ENCODE peak calls at places on chromosome 13, in nine cellular contexts. One of them, this sample, is unnamed.

GRCh38 chr13:112115403-112116091 is 48.6 kb downstream of the SOX1 start:
- DNase-seq in CD8-positive, alpha-beta T cell: no peak
- DNase-seq in MCF 10A: no peak
- DNase-seq in colonic mucosa: no peak
- DNase-seq in foreskin keratinocyte: no peak
- DNase-seq in SK-N-SH: no peak
- DNase-seq in astrocyte of the cerebellum: no peak
- DNase-seq in tibial nerve: no peak
- DNase-seq in endothelial cell: no peak
- DNase-seq in this sample: no peak

GRCh38 chr13:37065893-37066526 is 6.5 kb upstream of the SUPT20H start:
- DNase-seq in CD8-positive, alpha-beta T cell: no peak
- DNase-seq in MCF 10A: no peak
- DNase-seq in colonic mucosa: no peak
- DNase-seq in foreskin keratinocyte: no peak
- DNase-seq in SK-N-SH: no peak
- DNase-seq in astrocyte of the cerebellum: no peak
- DNase-seq in tibial nerve: no peak
- DNase-seq in endothelial cell: no peak
- DNase-seq in this sample: peak

GRCh38 chr13:51621597-51621996 is 37.3 kb downstream of the WDFY2 start:
- DNase-seq in CD8-positive, alpha-beta T cell: no peak
- DNase-seq in MCF 10A: no peak
- DNase-seq in colonic mucosa: no peak
- DNase-seq in foreskin keratinocyte: no peak
- DNase-seq in SK-N-SH: peak
- DNase-seq in astrocyte of the cerebellum: no peak
- DNase-seq in tibial nerve: no peak
- DNase-seq in endothelial cell: no peak
- DNase-seq in this sample: no peak

GRCh38 chr13:37094840-37095239 is 10.6 kb downstream of the CSNK1A1L start:
- DNase-seq in CD8-positive, alpha-beta T cell: no peak
- DNase-seq in MCF 10A: no peak
- DNase-seq in colonic mucosa: no peak
- DNase-seq in foreskin keratinocyte: no peak
- DNase-seq in SK-N-SH: no peak
- DNase-seq in astrocyte of the cerebellum: no peak
- DNase-seq in tibial nerve: no peak
- DNase-seq in endothelial cell: no peak
- DNase-seq in this sample: no peak

GRCh38 chr13:36919206-36919832 is 719 bp downstream of the SMAD9 start:
- DNase-seq in CD8-positive, alpha-beta T cell: no peak
- DNase-seq in MCF 10A: peak
- DNase-seq in colonic mucosa: peak
- DNase-seq in foreskin keratinocyte: no peak
- DNase-seq in SK-N-SH: peak
- DNase-seq in astrocyte of the cerebellum: peak
- DNase-seq in tibial nerve: no peak
- DNase-seq in endothelial cell: peak
- DNase-seq in this sample: peak

GRCh38 chr13:114069376-114070097 is 62.9 kb downstream of the RASA3 start:
- DNase-seq in CD8-positive, alpha-beta T cell: no peak
- DNase-seq in MCF 10A: no peak
- DNase-seq in colonic mucosa: no peak
- DNase-seq in foreskin keratinocyte: no peak
- DNase-seq in SK-N-SH: no peak
- DNase-seq in astrocyte of the cerebellum: no peak
- DNase-seq in tibial nerve: peak
- DNase-seq in endothelial cell: no peak
- DNase-seq in this sample: no peak

GRCh38 chr13:76725211-76725610 is 161.0 kb downstream of the KCTD12 start:
- DNase-seq in CD8-positive, alpha-beta T cell: no peak
- DNase-seq in MCF 10A: no peak
- DNase-seq in colonic mucosa: no peak
- DNase-seq in foreskin keratinocyte: no peak
- DNase-seq in SK-N-SH: no peak
- DNase-seq in astrocyte of the cerebellum: peak
- DNase-seq in tibial nerve: no peak
- DNase-seq in endothelial cell: no peak
- DNase-seq in this sample: no peak

GRCh38 chr13:108855737-108856387 is 226.5 kb downstream of the MYO16 start:
- DNase-seq in CD8-positive, alpha-beta T cell: no peak
- DNase-seq in MCF 10A: no peak
- DNase-seq in colonic mucosa: no peak
- DNase-seq in foreskin keratinocyte: no peak
- DNase-seq in SK-N-SH: no peak
- DNase-seq in astrocyte of the cerebellum: no peak
- DNase-seq in tibial nerve: no peak
- DNase-seq in endothelial cell: no peak
- DNase-seq in this sample: no peak

GRCh38 chr13:113205428-113205931 is 3.0 kb downstream of the PCID2 start:
- DNase-seq in CD8-positive, alpha-beta T cell: no peak
- DNase-seq in MCF 10A: peak
- DNase-seq in colonic mucosa: no peak
- DNase-seq in foreskin keratinocyte: peak
- DNase-seq in SK-N-SH: no peak
- DNase-seq in astrocyte of the cerebellum: no peak
- DNase-seq in tibial nerve: no peak
- DNase-seq in endothelial cell: no peak
- DNase-seq in this sample: no peak

GRCh38 chr13:21047591-21048282 is 13.6 kb downstream of the LATS2 start:
- DNase-seq in CD8-positive, alpha-beta T cell: no peak
- DNase-seq in MCF 10A: no peak
- DNase-seq in colonic mucosa: peak
- DNase-seq in foreskin keratinocyte: no peak
- DNase-seq in SK-N-SH: no peak
- DNase-seq in astrocyte of the cerebellum: no peak
- DNase-seq in tibial nerve: no peak
- DNase-seq in endothelial cell: no peak
- DNase-seq in this sample: no peak

GRCh38 chr13:28636677-28637317 is 22.1 kb upstream of the POMP start:
- DNase-seq in CD8-positive, alpha-beta T cell: peak
- DNase-seq in MCF 10A: peak
- DNase-seq in colonic mucosa: peak
- DNase-seq in foreskin keratinocyte: peak
- DNase-seq in SK-N-SH: peak
- DNase-seq in astrocyte of the cerebellum: peak
- DNase-seq in tibial nerve: no peak
- DNase-seq in endothelial cell: peak
- DNase-seq in this sample: peak

GRCh38 chr13:95386370-95386769 is 85.1 kb upstream of the ABCC4 start:
- DNase-seq in CD8-positive, alpha-beta T cell: no peak
- DNase-seq in MCF 10A: no peak
- DNase-seq in colonic mucosa: no peak
- DNase-seq in foreskin keratinocyte: no peak
- DNase-seq in SK-N-SH: no peak
- DNase-seq in astrocyte of the cerebellum: no peak
- DNase-seq in tibial nerve: no peak
- DNase-seq in endothelial cell: no peak
- DNase-seq in this sample: no peak

GRCh38 chr13:63882052-63882451 is 2466.4 kb upstream of the PCDH20 start:
- DNase-seq in CD8-positive, alpha-beta T cell: no peak
- DNase-seq in MCF 10A: no peak
- DNase-seq in colonic mucosa: no peak
- DNase-seq in foreskin keratinocyte: no peak
- DNase-seq in SK-N-SH: no peak
- DNase-seq in astrocyte of the cerebellum: no peak
- DNase-seq in tibial nerve: no peak
- DNase-seq in endothelial cell: no peak
- DNase-seq in this sample: no peak

GRCh38 chr13:110319774-110320509 is 12.9 kb downstream of the COL4A2 start:
- DNase-seq in CD8-positive, alpha-beta T cell: no peak
- DNase-seq in MCF 10A: peak
- DNase-seq in colonic mucosa: no peak
- DNase-seq in foreskin keratinocyte: peak
- DNase-seq in SK-N-SH: no peak
- DNase-seq in astrocyte of the cerebellum: peak
- DNase-seq in tibial nerve: no peak
- DNase-seq in endothelial cell: peak
- DNase-seq in this sample: peak

GRCh38 chr13:113129921-113130750 is 7.5 kb downstream of the F10 start:
- DNase-seq in CD8-positive, alpha-beta T cell: peak
- DNase-seq in MCF 10A: no peak
- DNase-seq in colonic mucosa: no peak
- DNase-seq in foreskin keratinocyte: no peak
- DNase-seq in SK-N-SH: no peak
- DNase-seq in astrocyte of the cerebellum: no peak
- DNase-seq in tibial nerve: no peak
- DNase-seq in endothelial cell: no peak
- DNase-seq in this sample: peak

GRCh38 chr13:95677564-95678386 is 836 bp downstream of the DNAJC3 start:
- DNase-seq in CD8-positive, alpha-beta T cell: no peak
- DNase-seq in MCF 10A: peak
- DNase-seq in colonic mucosa: peak
- DNase-seq in foreskin keratinocyte: no peak
- DNase-seq in SK-N-SH: no peak
- DNase-seq in astrocyte of the cerebellum: peak
- DNase-seq in tibial nerve: no peak
- DNase-seq in endothelial cell: no peak
- DNase-seq in this sample: peak

GRCh38 chr13:107099661-107100060 is 531.7 kb upstream of the ARGLU1 start:
- DNase-seq in CD8-positive, alpha-beta T cell: no peak
- DNase-seq in MCF 10A: peak
- DNase-seq in colonic mucosa: no peak
- DNase-seq in foreskin keratinocyte: no peak
- DNase-seq in SK-N-SH: no peak
- DNase-seq in astrocyte of the cerebellum: peak
- DNase-seq in tibial nerve: no peak
- DNase-seq in endothelial cell: no peak
- DNase-seq in this sample: no peak

GRCh38 chr13:92074658-92075057 is 676.2 kb downstream of the GPC5 start:
- DNase-seq in CD8-positive, alpha-beta T cell: no peak
- DNase-seq in MCF 10A: peak
- DNase-seq in colonic mucosa: no peak
- DNase-seq in foreskin keratinocyte: no peak
- DNase-seq in SK-N-SH: peak
- DNase-seq in astrocyte of the cerebellum: no peak
- DNase-seq in tibial nerve: no peak
- DNase-seq in endothelial cell: peak
- DNase-seq in this sample: peak

GRCh38 chr13:59038824-59039223 is 1124.9 kb downstream of the DIAPH3 start:
- DNase-seq in CD8-positive, alpha-beta T cell: no peak
- DNase-seq in MCF 10A: peak
- DNase-seq in colonic mucosa: no peak
- DNase-seq in foreskin keratinocyte: peak
- DNase-seq in SK-N-SH: no peak
- DNase-seq in astrocyte of the cerebellum: peak
- DNase-seq in tibial nerve: no peak
- DNase-seq in endothelial cell: no peak
- DNase-seq in this sample: no peak

GRCh38 chr13:36998624-36999041 is 507 bp downstream of the ALG5 start:
- DNase-seq in CD8-positive, alpha-beta T cell: peak
- DNase-seq in MCF 10A: no peak
- DNase-seq in colonic mucosa: peak
- DNase-seq in foreskin keratinocyte: no peak
- DNase-seq in SK-N-SH: peak
- DNase-seq in astrocyte of the cerebellum: no peak
- DNase-seq in tibial nerve: no peak
- DNase-seq in endothelial cell: peak
- DNase-seq in this sample: peak

GRCh38 chr13:24215007-24215633 is 54.6 kb downstream of the SPATA13 start:
- DNase-seq in CD8-positive, alpha-beta T cell: no peak
- DNase-seq in MCF 10A: no peak
- DNase-seq in colonic mucosa: no peak
- DNase-seq in foreskin keratinocyte: no peak
- DNase-seq in SK-N-SH: no peak
- DNase-seq in astrocyte of the cerebellum: no peak
- DNase-seq in tibial nerve: no peak
- DNase-seq in endothelial cell: no peak
- DNase-seq in this sample: no peak
- TF ChIP-seq CTCF in CD8-positive, alpha-beta T cell: no peak
- TF ChIP-seq CTCF in MCF 10A: no peak
- TF ChIP-seq CTCF in colonic mucosa: no peak
- TF ChIP-seq CTCF in foreskin keratinocyte: no peak
- TF ChIP-seq CTCF in SK-N-SH: no peak
- TF ChIP-seq CTCF in astrocyte of the cerebellum: no peak
- TF ChIP-seq CTCF in tibial nerve: no peak
- TF ChIP-seq CTCF in endothelial cell: no peak
- TF ChIP-seq CTCF in this sample: no peak

DNA sequence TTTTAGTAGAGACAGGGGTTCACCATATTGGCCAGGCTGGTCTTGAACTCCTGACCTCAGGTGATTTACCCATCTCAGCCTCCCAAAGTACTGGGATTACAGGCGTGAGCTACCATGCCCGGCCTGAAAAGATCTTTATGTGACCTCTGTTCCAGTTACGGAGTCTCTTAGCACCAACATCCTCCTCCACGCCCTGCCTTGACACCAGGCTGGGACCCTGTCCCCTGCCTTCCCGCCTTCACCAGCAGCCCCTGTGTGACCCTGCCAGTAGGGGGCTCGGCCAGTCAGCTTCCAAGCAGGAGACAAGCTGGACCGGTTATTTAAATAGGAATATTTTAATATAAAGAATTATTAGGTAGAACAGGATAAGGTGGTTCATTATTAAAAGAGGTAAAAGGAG is 54.2 kb downstream of the GPR12 start:
- DNase-seq in CD8-positive, alpha-beta T cell: no peak
- DNase-seq in MCF 10A: no peak
- DNase-seq in colonic mucosa: no peak
- DNase-seq in foreskin keratinocyte: no peak
- DNase-seq in SK-N-SH: no peak
- DNase-seq in astrocyte of the cerebellum: no peak
- DNase-seq in tibial nerve: no peak
- DNase-seq in endothelial cell: peak
- DNase-seq in this sample: no peak
- TF ChIP-seq CTCF in CD8-positive, alpha-beta T cell: no peak
- TF ChIP-seq CTCF in MCF 10A: no peak
- TF ChIP-seq CTCF in colonic mucosa: no peak
- TF ChIP-seq CTCF in foreskin keratinocyte: no peak
- TF ChIP-seq CTCF in SK-N-SH: no peak
- TF ChIP-seq CTCF in astrocyte of the cerebellum: no peak
- TF ChIP-seq CTCF in tibial nerve: no peak
- TF ChIP-seq CTCF in endothelial cell: no peak
- TF ChIP-seq CTCF in this sample: peak

GRCh38 chr13:79679334-79679733 is 198.4 kb downstream of the NDFIP2 start:
- DNase-seq in CD8-positive, alpha-beta T cell: peak
- DNase-seq in MCF 10A: peak
- DNase-seq in colonic mucosa: peak
- DNase-seq in foreskin keratinocyte: peak
- DNase-seq in SK-N-SH: peak
- DNase-seq in astrocyte of the cerebellum: peak
- DNase-seq in tibial nerve: peak
- DNase-seq in endothelial cell: peak
- DNase-seq in this sample: peak
- TF ChIP-seq CTCF in CD8-positive, alpha-beta T cell: peak
- TF ChIP-seq CTCF in MCF 10A: peak
- TF ChIP-seq CTCF in colonic mucosa: peak
- TF ChIP-seq CTCF in foreskin keratinocyte: peak
- TF ChIP-seq CTCF in SK-N-SH: peak
- TF ChIP-seq CTCF in astrocyte of the cerebellum: peak
- TF ChIP-seq CTCF in tibial nerve: peak
- TF ChIP-seq CTCF in endothelial cell: peak
- TF ChIP-seq CTCF in this sample: peak

GRCh38 chr13:32783067-32783466 is 196.8 kb downstream of the PDS5B start:
- DNase-seq in CD8-positive, alpha-beta T cell: no peak
- DNase-seq in MCF 10A: no peak
- DNase-seq in colonic mucosa: no peak
- DNase-seq in foreskin keratinocyte: peak
- DNase-seq in SK-N-SH: no peak
- DNase-seq in astrocyte of the cerebellum: no peak
- DNase-seq in tibial nerve: no peak
- DNase-seq in endothelial cell: no peak
- DNase-seq in this sample: no peak

GRCh38 chr13:32779119-32779518 is 192.9 kb downstream of the PDS5B start:
- DNase-seq in CD8-positive, alpha-beta T cell: no peak
- DNase-seq in MCF 10A: no peak
- DNase-seq in colonic mucosa: no peak
- DNase-seq in foreskin keratinocyte: no peak
- DNase-seq in SK-N-SH: no peak
- DNase-seq in astrocyte of the cerebellum: no peak
- DNase-seq in tibial nerve: no peak
- DNase-seq in endothelial cell: no peak
- DNase-seq in this sample: no peak

GRCh38 chr13:32781906-32782305 is 195.7 kb downstream of the PDS5B start:
- DNase-seq in CD8-positive, alpha-beta T cell: no peak
- DNase-seq in MCF 10A: no peak
- DNase-seq in colonic mucosa: no peak
- DNase-seq in foreskin keratinocyte: no peak
- DNase-seq in SK-N-SH: no peak
- DNase-seq in astrocyte of the cerebellum: no peak
- DNase-seq in tibial nerve: no peak
- DNase-seq in endothelial cell: no peak
- DNase-seq in this sample: no peak
- TF ChIP-seq CTCF in CD8-positive, alpha-beta T cell: no peak
- TF ChIP-seq CTCF in MCF 10A: no peak
- TF ChIP-seq CTCF in colonic mucosa: no peak
- TF ChIP-seq CTCF in foreskin keratinocyte: no peak
- TF ChIP-seq CTCF in SK-N-SH: no peak
- TF ChIP-seq CTCF in astrocyte of the cerebellum: no peak
- TF ChIP-seq CTCF in tibial nerve: no peak
- TF ChIP-seq CTCF in endothelial cell: no peak
- TF ChIP-seq CTCF in this sample: no peak